ENCODE peak calls at places on chromosomes 16 and 17, in eight cellular contexts. W, U, Z, Y, S, C, G and L are unnamed samples.

GRCh38 chr17:21043296-21044232 is 753 bp upstream of the USP22 start:
- DNase-seq in S (peak), U (no peak), G (peak), C (no peak), Y (peak), Z (peak), W (peak), L (peak)

GRCh38 chr17:7887482-7888183 is 956 bp upstream of the CHD3 start:
- DNase-seq in Z (peak), C (peak), Y (peak), S (peak), U (peak), G (peak), W (peak), L (no peak)

GRCh38 chr17:956905-957304 is 22.7 kb downstream of the NXN start:
- DNase-seq in Z (no peak), W (no peak), C (no peak), G (no peak), S (no peak), U (no peak), Y (no peak), L (no peak)

GRCh38 chr17:59311051-59311468 is 20.4 kb upstream of the YPEL2 start:
- DNase-seq in Z (peak), U (no peak), S (no peak), W (peak), G (peak), C (no peak), Y (peak), L (peak)

GRCh38 chr16:9176547-9177418 is 85.3 kb downstream of the HAPSTR1 start:
- DNase-seq in Y (no peak), W (no peak), U (no peak), S (no peak), G (no peak), Z (no peak), C (no peak), L (no peak)

GRCh38 chr17:12395733-12396354 is 269.8 kb upstream of the MYOCD start:
- DNase-seq in W (no peak), S (no peak), Z (peak), C (no peak), G (no peak), Y (no peak), U (no peak), L (peak)

GRCh38 chr17:45405250-45406086 is 27.2 kb downstream of the ARHGAP27 start:
- DNase-seq in U (no peak), Y (no peak), S (no peak), Z (no peak), C (no peak), G (no peak), W (no peak), L (no peak)

GRCh38 chr17:9226130-9226793 is 205.0 kb downstream of the NTN1 start:
- DNase-seq in U (no peak), G (no peak), Y (no peak), S (no peak), W (no peak), C (no peak), Z (no peak), L (no peak)

GRCh38 chr17:79301469-79301868 is 226.8 kb downstream of the ENGASE start:
- DNase-seq in U (no peak), G (no peak), S (no peak), W (no peak), Z (no peak), Y (no peak), C (no peak), L (no peak)

GRCh38 chr17:15741624-15742023 is 9.5 kb downstream of the TBC1D26 start:
- DNase-seq in Y (no peak), U (no peak), G (no peak), W (no peak), Z (no peak), C (no peak), S (no peak), L (no peak)